ENCODE peak calls at places on chromosome 14, in ten cellular contexts. One of them, this sample, is unnamed.

GRCh38 chr14:104967414-104968152 is 10.6 kb downstream of the AHNAK2 start:
- DNase-seq in naive thymus-derived CD4-positive, alpha-beta T cell: no peak
- DNase-seq in head of caudate nucleus: no peak
- DNase-seq in KG1: no peak
- DNase-seq in naive thymus-derived CD8-positive, alpha-beta T cell: no peak
- DNase-seq in HuH-7: no peak
- DNase-seq in stimulated activated CD4-positive, alpha-beta T cell treated with anti-CD3 and anti-CD28 coated beads, Interleukin-15, amount 100 ng/mL, for 48 hours: no peak
- DNase-seq in MM.1S: no peak
- DNase-seq in A172: peak
- DNase-seq in thoracic aorta: no peak
- DNase-seq in this sample: no peak

GRCh38 chr14:64200170-64200569 is 94.0 kb downstream of the ESR2 start:
- DNase-seq in A172: no peak
- DNase-seq in stimulated activated CD4-positive, alpha-beta T cell treated with anti-CD3 and anti-CD28 coated beads, Interleukin-15, amount 100 ng/mL, for 48 hours: no peak
- DNase-seq in KG1: no peak
- DNase-seq in HuH-7: no peak
- DNase-seq in naive thymus-derived CD8-positive, alpha-beta T cell: no peak
- DNase-seq in head of caudate nucleus: peak
- DNase-seq in MM.1S: no peak
- DNase-seq in naive thymus-derived CD4-positive, alpha-beta T cell: no peak
- DNase-seq in thoracic aorta: no peak
- DNase-seq in this sample: no peak

GRCh38 chr14:51962678-51963077 is 26.7 kb upstream of the RTRAF start:
- DNase-seq in thoracic aorta: no peak
- DNase-seq in stimulated activated CD4-positive, alpha-beta T cell treated with anti-CD3 and anti-CD28 coated beads, Interleukin-15, amount 100 ng/mL, for 48 hours: no peak
- DNase-seq in HuH-7: no peak
- DNase-seq in A172: no peak
- DNase-seq in head of caudate nucleus: no peak
- DNase-seq in naive thymus-derived CD8-positive, alpha-beta T cell: no peak
- DNase-seq in MM.1S: no peak
- DNase-seq in naive thymus-derived CD4-positive, alpha-beta T cell: no peak
- DNase-seq in KG1: no peak
- DNase-seq in this sample: no peak

GRCh38 chr14:73685328-73685727 is 28.9 kb downstream of the PNMA1 start:
- DNase-seq in head of caudate nucleus: no peak
- DNase-seq in stimulated activated CD4-positive, alpha-beta T cell treated with anti-CD3 and anti-CD28 coated beads, Interleukin-15, amount 100 ng/mL, for 48 hours: no peak
- DNase-seq in A172: no peak
- DNase-seq in naive thymus-derived CD8-positive, alpha-beta T cell: no peak
- DNase-seq in thoracic aorta: no peak
- DNase-seq in naive thymus-derived CD4-positive, alpha-beta T cell: no peak
- DNase-seq in MM.1S: no peak
- DNase-seq in HuH-7: no peak
- DNase-seq in KG1: no peak
- DNase-seq in this sample: no peak

GRCh38 chr14:26132061-26132460 is 465.8 kb downstream of the NOVA1 start:
- DNase-seq in MM.1S: no peak
- DNase-seq in thoracic aorta: no peak
- DNase-seq in A172: no peak
- DNase-seq in HuH-7: no peak
- DNase-seq in stimulated activated CD4-positive, alpha-beta T cell treated with anti-CD3 and anti-CD28 coated beads, Interleukin-15, amount 100 ng/mL, for 48 hours: no peak
- DNase-seq in KG1: no peak
- DNase-seq in naive thymus-derived CD4-positive, alpha-beta T cell: no peak
- DNase-seq in naive thymus-derived CD8-positive, alpha-beta T cell: no peak
- DNase-seq in head of caudate nucleus: no peak
- DNase-seq in this sample: no peak

GRCh38 chr14:99538733-99539132 is 57.5 kb downstream of the CCNK start:
- DNase-seq in naive thymus-derived CD4-positive, alpha-beta T cell: no peak
- DNase-seq in naive thymus-derived CD8-positive, alpha-beta T cell: no peak
- DNase-seq in MM.1S: no peak
- DNase-seq in HuH-7: no peak
- DNase-seq in A172: no peak
- DNase-seq in thoracic aorta: no peak
- DNase-seq in stimulated activated CD4-positive, alpha-beta T cell treated with anti-CD3 and anti-CD28 coated beads, Interleukin-15, amount 100 ng/mL, for 48 hours: no peak
- DNase-seq in KG1: no peak
- DNase-seq in head of caudate nucleus: no peak
- DNase-seq in this sample: no peak

GRCh38 chr14:52380294-52380693 is 66.2 kb downstream of the PTGER2 start:
- DNase-seq in MM.1S: no peak
- DNase-seq in head of caudate nucleus: no peak
- DNase-seq in naive thymus-derived CD8-positive, alpha-beta T cell: no peak
- DNase-seq in stimulated activated CD4-positive, alpha-beta T cell treated with anti-CD3 and anti-CD28 coated beads, Interleukin-15, amount 100 ng/mL, for 48 hours: no peak
- DNase-seq in naive thymus-derived CD4-positive, alpha-beta T cell: no peak
- DNase-seq in thoracic aorta: no peak
- DNase-seq in A172: no peak
- DNase-seq in HuH-7: no peak
- DNase-seq in KG1: no peak
- DNase-seq in this sample: no peak

GRCh38 chr14:89137514-89138163 is 279.4 kb downstream of the FOXN3 start:
- DNase-seq in stimulated activated CD4-positive, alpha-beta T cell treated with anti-CD3 and anti-CD28 coated beads, Interleukin-15, amount 100 ng/mL, for 48 hours: no peak
- DNase-seq in head of caudate nucleus: no peak
- DNase-seq in thoracic aorta: peak
- DNase-seq in naive thymus-derived CD4-positive, alpha-beta T cell: no peak
- DNase-seq in MM.1S: no peak
- DNase-seq in naive thymus-derived CD8-positive, alpha-beta T cell: no peak
- DNase-seq in KG1: no peak
- DNase-seq in A172: peak
- DNase-seq in HuH-7: no peak
- DNase-seq in this sample: peak

GRCh38 chr14:90900712-90901111 is 84.5 kb upstream of the TTC7B start:
- DNase-seq in A172: no peak
- DNase-seq in head of caudate nucleus: no peak
- DNase-seq in KG1: no peak
- DNase-seq in HuH-7: no peak
- DNase-seq in naive thymus-derived CD4-positive, alpha-beta T cell: no peak
- DNase-seq in MM.1S: no peak
- DNase-seq in naive thymus-derived CD8-positive, alpha-beta T cell: no peak
- DNase-seq in stimulated activated CD4-positive, alpha-beta T cell treated with anti-CD3 and anti-CD28 coated beads, Interleukin-15, amount 100 ng/mL, for 48 hours: no peak
- DNase-seq in thoracic aorta: no peak
- DNase-seq in this sample: no peak

GRCh38 chr14:91520138-91520537 is 10.0 kb upstream of the PPP4R3A start:
- DNase-seq in naive thymus-derived CD8-positive, alpha-beta T cell: no peak
- DNase-seq in HuH-7: no peak
- DNase-seq in thoracic aorta: no peak
- DNase-seq in KG1: no peak
- DNase-seq in stimulated activated CD4-positive, alpha-beta T cell treated with anti-CD3 and anti-CD28 coated beads, Interleukin-15, amount 100 ng/mL, for 48 hours: no peak
- DNase-seq in MM.1S: no peak
- DNase-seq in naive thymus-derived CD4-positive, alpha-beta T cell: no peak
- DNase-seq in head of caudate nucleus: no peak
- DNase-seq in A172: no peak
- DNase-seq in this sample: no peak

GRCh38 chr14:52547027-52547426 is 5.3 kb downstream of the TXNDC16 start:
- DNase-seq in HuH-7: no peak
- DNase-seq in naive thymus-derived CD4-positive, alpha-beta T cell: no peak
- DNase-seq in MM.1S: no peak
- DNase-seq in KG1: no peak
- DNase-seq in stimulated activated CD4-positive, alpha-beta T cell treated with anti-CD3 and anti-CD28 coated beads, Interleukin-15, amount 100 ng/mL, for 48 hours: no peak
- DNase-seq in naive thymus-derived CD8-positive, alpha-beta T cell: no peak
- DNase-seq in head of caudate nucleus: no peak
- DNase-seq in thoracic aorta: no peak
- DNase-seq in A172: no peak
- DNase-seq in this sample: no peak

GRCh38 chr14:59570122-59570521 is 6.5 kb downstream of the CCDC175 start:
- DNase-seq in HuH-7: no peak
- DNase-seq in naive thymus-derived CD8-positive, alpha-beta T cell: no peak
- DNase-seq in naive thymus-derived CD4-positive, alpha-beta T cell: no peak
- DNase-seq in stimulated activated CD4-positive, alpha-beta T cell treated with anti-CD3 and anti-CD28 coated beads, Interleukin-15, amount 100 ng/mL, for 48 hours: no peak
- DNase-seq in head of caudate nucleus: no peak
- DNase-seq in KG1: no peak
- DNase-seq in MM.1S: no peak
- DNase-seq in A172: no peak
- DNase-seq in thoracic aorta: no peak
- DNase-seq in this sample: no peak

GRCh38 chr14:22428681-22429315 is 160.2 kb downstream of the DAD1 start:
- DNase-seq in A172: no peak
- DNase-seq in naive thymus-derived CD8-positive, alpha-beta T cell: no peak
- DNase-seq in HuH-7: no peak
- DNase-seq in head of caudate nucleus: no peak
- DNase-seq in thoracic aorta: no peak
- DNase-seq in naive thymus-derived CD4-positive, alpha-beta T cell: no peak
- DNase-seq in stimulated activated CD4-positive, alpha-beta T cell treated with anti-CD3 and anti-CD28 coated beads, Interleukin-15, amount 100 ng/mL, for 48 hours: no peak
- DNase-seq in MM.1S: no peak
- DNase-seq in KG1: no peak
- DNase-seq in this sample: no peak

GRCh38 chr14:94677239-94677612 is 65.0 kb downstream of the SERPINA3 start:
- DNase-seq in naive thymus-derived CD4-positive, alpha-beta T cell: no peak
- DNase-seq in naive thymus-derived CD8-positive, alpha-beta T cell: no peak
- DNase-seq in A172: no peak
- DNase-seq in head of caudate nucleus: no peak
- DNase-seq in KG1: no peak
- DNase-seq in stimulated activated CD4-positive, alpha-beta T cell treated with anti-CD3 and anti-CD28 coated beads, Interleukin-15, amount 100 ng/mL, for 48 hours: no peak
- DNase-seq in MM.1S: no peak
- DNase-seq in HuH-7: no peak
- DNase-seq in thoracic aorta: no peak
- DNase-seq in this sample: no peak

GRCh38 chr14:92589213-92589852 is 75.8 kb downstream of the RIN3 start:
- DNase-seq in naive thymus-derived CD4-positive, alpha-beta T cell: no peak
- DNase-seq in HuH-7: peak
- DNase-seq in stimulated activated CD4-positive, alpha-beta T cell treated with anti-CD3 and anti-CD28 coated beads, Interleukin-15, amount 100 ng/mL, for 48 hours: no peak
- DNase-seq in head of caudate nucleus: no peak
- DNase-seq in A172: no peak
- DNase-seq in thoracic aorta: no peak
- DNase-seq in MM.1S: peak
- DNase-seq in KG1: no peak
- DNase-seq in naive thymus-derived CD8-positive, alpha-beta T cell: no peak
- DNase-seq in this sample: no peak

GRCh38 chr14:97456958-97457357 is 659.8 kb downstream of the VRK1 start:
- DNase-seq in A172: no peak
- DNase-seq in head of caudate nucleus: peak
- DNase-seq in naive thymus-derived CD8-positive, alpha-beta T cell: no peak
- DNase-seq in thoracic aorta: no peak
- DNase-seq in KG1: no peak
- DNase-seq in MM.1S: no peak
- DNase-seq in HuH-7: no peak
- DNase-seq in naive thymus-derived CD4-positive, alpha-beta T cell: no peak
- DNase-seq in stimulated activated CD4-positive, alpha-beta T cell treated with anti-CD3 and anti-CD28 coated beads, Interleukin-15, amount 100 ng/mL, for 48 hours: peak
- DNase-seq in this sample: peak

GRCh38 chr14:20671597-20672283 is 12.6 kb upstream of the RNASE4 start:
- DNase-seq in naive thymus-derived CD4-positive, alpha-beta T cell: no peak
- DNase-seq in MM.1S: no peak
- DNase-seq in stimulated activated CD4-positive, alpha-beta T cell treated with anti-CD3 and anti-CD28 coated beads, Interleukin-15, amount 100 ng/mL, for 48 hours: no peak
- DNase-seq in KG1: no peak
- DNase-seq in naive thymus-derived CD8-positive, alpha-beta T cell: no peak
- DNase-seq in HuH-7: no peak
- DNase-seq in A172: no peak
- DNase-seq in head of caudate nucleus: no peak
- DNase-seq in thoracic aorta: no peak
- DNase-seq in this sample: no peak

GRCh38 chr14:74400328-74400727 is 25.7 kb downstream of the SYNDIG1L start:
- DNase-seq in MM.1S: no peak
- DNase-seq in stimulated activated CD4-positive, alpha-beta T cell treated with anti-CD3 and anti-CD28 coated beads, Interleukin-15, amount 100 ng/mL, for 48 hours: no peak
- DNase-seq in thoracic aorta: no peak
- DNase-seq in head of caudate nucleus: no peak
- DNase-seq in A172: no peak
- DNase-seq in KG1: no peak
- DNase-seq in HuH-7: no peak
- DNase-seq in naive thymus-derived CD8-positive, alpha-beta T cell: no peak
- DNase-seq in naive thymus-derived CD4-positive, alpha-beta T cell: no peak
- DNase-seq in this sample: no peak

This sample was measured in MG63.